ENCODE peak calls at places on chromosomes 4 and X, in four cellular contexts. Q is HepG2, F is K562, T is GM12878. B is an unnamed sample.

GRCh38 chr4:183099537-183100297 is 660 bp downstream of the WWC2 start:
- DNase-seq in T (no peak), F (peak), Q (peak), B (no peak)

GRCh38 chr4:158786155-158786581 is 17.3 kb downstream of the FNIP2 start:
- DNase-seq in F (no peak), Q (no peak), T (no peak), B (no peak)

GRCh38 chr4:6905501-6905900 is 4.1 kb upstream of the TBC1D14 start:
- DNase-seq in F (no peak), T (no peak), Q (no peak), B (no peak)

GRCh38 chr4:151256134-151256533 is 20.8 kb upstream of the PRSS48 start:
- DNase-seq in F (no peak), T (no peak), Q (peak), B (no peak)

GRCh38 chr4:151991001-151991883 is 230.4 kb upstream of the GATB start:
- DNase-seq in T (no peak), Q (no peak), F (no peak), B (no peak)

GRCh38 chr4:98873059-98873458 is 55.9 kb downstream of the EIF4E start:
- DNase-seq in F (peak), T (no peak), Q (no peak), B (no peak)

GRCh38 chr4:17142232-17142711 is 243.8 kb upstream of the LDB2 start:
- DNase-seq in T (no peak), F (no peak), Q (no peak), B (no peak)

GRCh38 chr4:128979934-128980333 is 113.4 kb downstream of the SCLT1 start:
- DNase-seq in T (no peak), Q (no peak), F (peak), B (no peak)

GRCh38 chrX:39828971-39829370 is 268.8 kb downstream of the BCOR start:
- DNase-seq in T (no peak), Q (no peak), F (no peak), B (no peak)
- TF ChIP-seq TAF1 in T (no peak), Q (no peak), F (no peak), B (no peak)

GRCh38 chr4:78768447-78769177 is 7.5 kb upstream of the BMP2K start:
- DNase-seq in F (no peak), T (no peak), Q (peak), B (no peak)
- TF ChIP-seq KDM1A in F (no peak), T (no peak), Q (no peak), B (no peak)

GRCh38 chr4:11418610-11419009 is 10.1 kb downstream of the HS3ST1 start:
- DNase-seq in T (no peak), F (no peak), Q (no peak), B (no peak)

GRCh38 chr4:11423465-11423864 is 5.2 kb downstream of the HS3ST1 start:
- DNase-seq in F (no peak), T (no peak), Q (no peak), B (no peak)

GRCh38 chr4:11420327-11420726 is 8.4 kb downstream of the HS3ST1 start:
- DNase-seq in T (no peak), Q (no peak), F (no peak), B (no peak)

GRCh38 chr4:11424000-11424399 is 4.7 kb downstream of the HS3ST1 start:
- DNase-seq in T (no peak), F (peak), Q (peak), B (no peak)

GRCh38 chr4:11421116-11421515 is 7.6 kb downstream of the HS3ST1 start:
- DNase-seq in F (no peak), Q (no peak), T (no peak), B (no peak)
- TF ChIP-seq TAF1 in F (no peak), Q (no peak), T (no peak), B (no peak)

DNA sequence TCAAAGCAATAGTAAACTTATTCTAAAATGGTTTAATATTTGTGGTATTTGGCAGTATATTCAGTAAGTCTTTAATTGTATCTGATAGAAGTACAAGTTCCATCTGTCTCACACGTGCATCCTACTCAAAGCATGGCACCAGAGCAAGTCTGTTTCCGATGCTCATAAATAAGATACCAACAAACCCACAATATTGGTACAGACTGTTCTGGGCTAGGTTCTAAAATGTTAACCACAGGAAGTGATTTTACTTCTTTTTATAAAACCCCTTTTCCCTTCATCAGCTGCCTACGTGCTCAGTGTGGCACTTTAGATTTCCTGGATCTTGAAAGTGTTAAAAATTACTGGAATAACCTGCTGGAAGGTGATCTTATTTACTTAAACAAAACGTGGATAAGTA is 165.1 kb downstream of the CFAP299 start:
- DNase-seq in T (no peak), Q (no peak), F (no peak), B (no peak)
- TF ChIP-seq KDM1A in T (no peak), Q (no peak), F (no peak), B (no peak)

B was measured in H1.